ENCODE peak calls at places on chromosomes 3 and 15, in nine cellular contexts. K is CD8-positive, alpha-beta T cell; T is testis; D is AG04450; L is left lung; C is cardiac muscle cell; V is Peyer's patch; N is adrenal gland; M is sigmoid colon. P is an unnamed sample. For H3K9me3, the result is how much of the 10 kb centered on the place peaks cover.

GRCh38 chr3:181623924-181624694 is 87.6 kb upstream of the SOX2 start:
- DNase-seq in K (no peak), T (no peak), D (no peak), L (no peak), C (peak), V (no peak), N (no peak), M (no peak), P (no peak)

GRCh38 chr15:91142097-91142744 is 42.2 kb downstream of the SV2B start:
- DNase-seq in K (no peak), T (no peak), D (no peak), L (no peak), C (peak), V (no peak), N (no peak), M (no peak), P (no peak)

GRCh38 chr15:79094611-79095021 is 4.0 kb upstream of the RASGRF1 start:
- DNase-seq in K (no peak), T (no peak), D (no peak), L (no peak), C (no peak), V (peak), N (no peak), M (no peak), P (no peak)

GRCh38 chr3:39808467-39809180 is 785 bp upstream of the MYRIP start:
- DNase-seq in K (no peak), T (peak), D (no peak), L (peak), C (peak), V (no peak), N (no peak), M (no peak), P (no peak)

GRCh38 chr15:60614862-60615771 is 136.2 kb upstream of the ICE2 start:
- DNase-seq in K (no peak), T (no peak), D (no peak), L (no peak), C (no peak), V (no peak), N (no peak), M (no peak), P (no peak)

GRCh38 chr15:39854161-39854560 is 65.9 kb downstream of the GPR176 start:
- DNase-seq in K (no peak), T (no peak), D (no peak), L (no peak), C (peak), V (no peak), N (no peak), M (no peak), P (no peak)

GRCh38 chr15:90294601-90295269 is 29.3 kb downstream of the NGRN start:
- DNase-seq in K (no peak), T (no peak), D (no peak), L (no peak), C (no peak), V (no peak), N (no peak), M (no peak), P (no peak)

GRCh38 chr3:16807441-16807840 is 77.3 kb upstream of the PLCL2 start:
- DNase-seq in K (no peak), T (no peak), D (no peak), L (no peak), C (peak), V (no peak), N (no peak), M (no peak), P (no peak)

GRCh38 chr15:32042269-32042996 is 12.1 kb downstream of the CHRNA7 start:
- DNase-seq in K (no peak), T (no peak), D (no peak), L (no peak), C (no peak), V (no peak), N (no peak), M (no peak), P (no peak)

GRCh38 chr15:60667925-60668324 is 189.0 kb upstream of the ICE2 start:
- DNase-seq in K (no peak), T (no peak), D (no peak), L (no peak), C (no peak), V (no peak), N (no peak), M (no peak), P (no peak)

GRCh38 chr15:39501366-39501765 is 79.5 kb upstream of the THBS1 start:
- DNase-seq in K (no peak), T (no peak), D (no peak), L (no peak), C (peak), V (no peak), N (no peak), M (no peak), P (no peak)

GRCh38 chr3:112199622-112200316 is 66.7 kb upstream of the GCSAM start:
- DNase-seq in K (no peak), T (no peak), D (no peak), L (no peak), C (no peak), V (no peak), N (no peak), M (no peak), P (no peak)

GRCh38 chr3:197841789-197842188 is 50.7 kb downstream of the LRCH3 start:
- DNase-seq in K (no peak), T (no peak), D (no peak), L (no peak), C (no peak), V (no peak), N (no peak), M (no peak), P (no peak)

GRCh38 chr15:25087137-25087536 is 132.3 kb downstream of the SNRPN start:
- DNase-seq in K (no peak), T (no peak), D (no peak), L (no peak), C (no peak), V (no peak), N (peak), M (no peak), P (no peak)
- H3K9me3 ChIP-seq in K (half or more), T (under half), D (half or more), L (under half), C (under half), V (under half), N (under half), M (half or more), P (under half)

GRCh38 chr15:57290826-57291225 is 85.5 kb upstream of the CGNL1 start:
- DNase-seq in K (no peak), T (no peak), D (no peak), L (no peak), C (no peak), V (no peak), N (no peak), M (no peak), P (no peak)

GRCh38 chr15:57290192-57290591 is 86.1 kb upstream of the CGNL1 start:
- DNase-seq in K (no peak), T (no peak), D (no peak), L (no peak), C (no peak), V (no peak), N (no peak), M (no peak), P (no peak)

GRCh38 chr15:57286446-57287127 is 89.7 kb upstream of the CGNL1 start:
- DNase-seq in K (no peak), T (no peak), D (no peak), L (no peak), C (no peak), V (no peak), N (no peak), M (no peak), P (no peak)

GRCh38 chr15:57285386-57285785 is 90.9 kb upstream of the CGNL1 start:
- DNase-seq in K (no peak), T (no peak), D (no peak), L (no peak), C (no peak), V (no peak), N (no peak), M (no peak), P (no peak)

DNA sequence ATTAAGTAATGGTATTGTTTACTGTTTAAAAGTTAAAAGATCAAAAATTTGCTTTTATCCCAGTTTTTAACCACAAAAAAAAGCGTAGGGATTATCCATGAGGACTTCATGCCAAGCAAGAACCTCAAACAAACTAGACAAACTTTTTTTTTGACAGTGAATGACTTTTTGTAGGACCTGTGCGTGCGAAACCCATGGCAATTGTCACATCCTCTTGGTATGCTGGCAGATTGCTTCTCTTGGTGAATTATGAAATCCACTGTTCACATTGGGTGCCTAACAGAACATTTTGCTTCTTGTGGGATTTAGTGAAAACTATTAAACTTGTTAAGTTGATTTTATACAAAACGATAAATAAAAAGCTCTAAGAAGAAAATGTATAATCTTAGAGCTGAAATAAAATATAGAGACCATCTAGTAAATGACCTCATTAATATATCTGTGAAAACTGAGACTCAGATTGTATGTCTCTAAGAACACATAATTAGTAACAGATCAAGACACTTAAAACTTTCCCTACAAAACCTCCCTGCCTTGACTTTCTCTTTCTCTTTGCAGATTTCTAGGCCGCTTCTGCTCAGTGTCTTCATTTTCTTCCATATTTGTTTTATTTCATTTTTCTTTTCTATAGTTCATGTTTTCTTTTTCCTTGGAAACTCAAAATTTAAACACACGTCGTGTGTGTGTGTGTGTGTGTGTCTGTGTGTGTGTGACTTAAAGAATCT is 87.2 kb upstream of the CGNL1 start:
- DNase-seq in K (no peak), T (no peak), D (no peak), L (no peak), C (no peak), V (no peak), N (no peak), M (no peak), P (no peak)
- H3K9me3 ChIP-seq in K (under half), T (under half), D (under half), L (under half), C (under half), V (under half), N (under half), M (under half), P (under half)

DNA sequence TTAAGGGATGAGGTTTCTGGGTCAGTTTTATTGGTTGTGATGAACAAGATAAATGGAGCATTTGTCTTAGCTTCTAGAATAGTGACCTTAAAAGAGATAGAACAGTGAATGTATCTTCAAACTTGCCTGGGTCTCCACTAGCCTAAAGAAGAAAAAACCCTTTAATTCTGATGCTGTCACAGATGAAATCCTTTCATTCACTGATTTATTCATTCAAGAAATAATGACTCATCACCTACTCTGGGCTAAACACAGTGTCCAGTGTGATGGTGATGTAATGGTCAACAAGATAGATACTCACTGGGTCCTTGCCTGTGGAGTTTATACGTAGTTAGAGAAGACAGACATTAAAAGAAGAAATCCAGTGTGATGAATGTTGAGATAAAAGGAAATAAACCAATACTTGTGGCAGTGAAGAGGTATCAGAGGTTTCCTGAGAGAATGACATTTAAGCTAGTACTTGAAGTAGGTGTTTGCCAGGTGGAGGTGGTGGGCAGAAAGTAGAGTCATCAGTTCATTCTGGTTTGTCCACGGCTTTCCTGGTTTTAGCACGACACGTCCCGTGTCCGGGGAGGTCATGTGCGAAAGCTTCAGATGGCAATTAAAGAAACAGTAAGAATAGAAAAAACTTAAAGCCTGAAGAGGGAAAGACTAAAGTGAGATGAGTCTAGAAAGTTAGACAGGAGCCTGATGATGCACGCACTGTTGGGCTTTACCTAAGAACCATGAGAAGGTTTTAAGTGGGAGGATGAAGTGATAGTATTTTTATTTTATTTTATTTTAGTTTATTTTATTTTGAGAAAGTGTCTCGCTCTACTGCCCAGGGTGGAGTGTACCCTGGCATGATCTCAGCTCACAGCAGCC is 18.5 kb downstream of the PAK2 start:
- DNase-seq in K (no peak), T (no peak), D (peak), L (no peak), C (peak), V (no peak), N (no peak), M (no peak), P (no peak)
- H3K9me3 ChIP-seq in K (under half), T (under half), D (under half), L (under half), C (under half), V (under half), N (under half), M (under half), P (under half)

GRCh38 chr15:26438718-26439117 is 334.1 kb downstream of the GABRB3 start:
- DNase-seq in K (no peak), T (no peak), D (no peak), L (no peak), C (no peak), V (no peak), N (no peak), M (no peak), P (no peak)

GRCh38 chr15:26438316-26438715 is 334.6 kb downstream of the GABRB3 start:
- DNase-seq in K (no peak), T (no peak), D (no peak), L (no peak), C (no peak), V (no peak), N (no peak), M (no peak), P (no peak)

GRCh38 chr15:26443321-26443720 is 329.5 kb downstream of the GABRB3 start:
- DNase-seq in K (no peak), T (no peak), D (no peak), L (no peak), C (no peak), V (no peak), N (no peak), M (no peak), P (no peak)

GRCh38 chr15:26439681-26440080 is 333.2 kb downstream of the GABRB3 start:
- DNase-seq in K (no peak), T (no peak), D (no peak), L (no peak), C (no peak), V (no peak), N (no peak), M (no peak), P (no peak)

DNA sequence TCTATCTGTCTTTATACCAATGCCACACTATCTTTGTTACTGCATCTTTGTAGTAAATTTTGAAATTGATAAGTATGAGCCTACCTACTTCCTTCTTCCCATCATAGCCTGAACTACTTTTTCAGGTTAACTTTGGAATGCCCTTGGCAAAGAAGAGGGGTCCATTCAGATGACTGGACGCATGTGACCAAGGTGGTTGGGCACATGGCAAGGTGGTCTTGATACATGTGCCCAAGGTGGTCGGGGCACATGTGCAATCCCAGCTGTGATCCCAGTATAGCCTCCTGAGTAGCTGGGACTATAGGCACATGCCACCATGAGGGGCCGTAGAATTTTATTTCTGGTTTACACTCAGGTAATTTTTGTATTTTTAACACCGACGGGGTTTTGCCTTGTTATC is 330.2 kb downstream of the GABRB3 start:
- DNase-seq in K (no peak), T (no peak), D (no peak), L (no peak), C (no peak), V (no peak), N (no peak), M (no peak), P (no peak)
- H3K9me3 ChIP-seq in K (under half), T (under half), D (under half), L (under half), C (under half), V (under half), N (under half), M (under half), P (under half)

GRCh38 chr3:1700650-1701049 is 398.0 kb upstream of the CNTN4 start:
- DNase-seq in K (no peak), T (no peak), D (no peak), L (no peak), C (no peak), V (no peak), N (no peak), M (no peak), P (no peak)
- H3K9me3 ChIP-seq in K (under half), T (under half), D (under half), L (under half), C (under half), V (under half), N (under half), M (under half), P (under half)

GRCh38 chr15:81725590-81725989 is 320.2 kb downstream of the MEX3B start:
- DNase-seq in K (no peak), T (no peak), D (no peak), L (no peak), C (no peak), V (no peak), N (no peak), M (no peak), P (no peak)
- H3K9me3 ChIP-seq in K (under half), T (under half), D (under half), L (under half), C (under half), V (under half), N (under half), M (under half), P (under half)